ENCODE peak calls at places on chromosomes 16 and 17, in nine cellular contexts. One of them, this sample, is unnamed.

GRCh38 chr17:19785854-19786253 is 37.8 kb upstream of the ALDH3A1 start:
- DNase-seq in testis: no peak
- DNase-seq in activated CD4-positive, alpha-beta T cell treated with anti-CD3 and anti-CD28 coated beads for 24 hours: no peak
- DNase-seq in AG09309: no peak
- DNase-seq in brain microvascular endothelial cell: no peak
- DNase-seq in GM18507: no peak
- DNase-seq in NCI-H2029 treated with DMSO at 0.1 percent for 48 hours: no peak
- DNase-seq in HL-60: no peak
- DNase-seq in uterus: no peak
- DNase-seq in this sample: no peak

GRCh38 chr16:1145383-1146100 is 7.4 kb upstream of the CACNA1H start:
- DNase-seq in NCI-H2029 treated with DMSO at 0.1 percent for 48 hours: no peak
- DNase-seq in HL-60: no peak
- DNase-seq in AG09309: no peak
- DNase-seq in testis: no peak
- DNase-seq in GM18507: no peak
- DNase-seq in brain microvascular endothelial cell: no peak
- DNase-seq in uterus: no peak
- DNase-seq in activated CD4-positive, alpha-beta T cell treated with anti-CD3 and anti-CD28 coated beads for 24 hours: no peak
- DNase-seq in this sample: no peak

GRCh38 chr17:9162275-9162985 is 141.1 kb downstream of the NTN1 start:
- DNase-seq in GM18507: no peak
- DNase-seq in activated CD4-positive, alpha-beta T cell treated with anti-CD3 and anti-CD28 coated beads for 24 hours: no peak
- DNase-seq in uterus: no peak
- DNase-seq in AG09309: no peak
- DNase-seq in HL-60: no peak
- DNase-seq in brain microvascular endothelial cell: no peak
- DNase-seq in testis: no peak
- DNase-seq in NCI-H2029 treated with DMSO at 0.1 percent for 48 hours: no peak
- DNase-seq in this sample: no peak

GRCh38 chr16:83588070-83588469 is 219.7 kb upstream of the HSBP1 start:
- DNase-seq in activated CD4-positive, alpha-beta T cell treated with anti-CD3 and anti-CD28 coated beads for 24 hours: no peak
- DNase-seq in NCI-H2029 treated with DMSO at 0.1 percent for 48 hours: no peak
- DNase-seq in uterus: no peak
- DNase-seq in testis: no peak
- DNase-seq in HL-60: no peak
- DNase-seq in brain microvascular endothelial cell: no peak
- DNase-seq in AG09309: no peak
- DNase-seq in GM18507: no peak
- DNase-seq in this sample: no peak

GRCh38 chr17:50807675-50808074 is 27.7 kb upstream of the WFIKKN2 start:
- DNase-seq in activated CD4-positive, alpha-beta T cell treated with anti-CD3 and anti-CD28 coated beads for 24 hours: no peak
- DNase-seq in NCI-H2029 treated with DMSO at 0.1 percent for 48 hours: no peak
- DNase-seq in testis: no peak
- DNase-seq in HL-60: no peak
- DNase-seq in uterus: no peak
- DNase-seq in GM18507: no peak
- DNase-seq in brain microvascular endothelial cell: no peak
- DNase-seq in AG09309: no peak
- DNase-seq in this sample: no peak

GRCh38 chr16:85530370-85530739 is 82.8 kb upstream of the GSE1 start:
- DNase-seq in brain microvascular endothelial cell: no peak
- DNase-seq in HL-60: no peak
- DNase-seq in NCI-H2029 treated with DMSO at 0.1 percent for 48 hours: no peak
- DNase-seq in AG09309: no peak
- DNase-seq in GM18507: no peak
- DNase-seq in activated CD4-positive, alpha-beta T cell treated with anti-CD3 and anti-CD28 coated beads for 24 hours: no peak
- DNase-seq in testis: no peak
- DNase-seq in uterus: no peak
- DNase-seq in this sample: no peak

GRCh38 chr17:82602487-82602886 is 45.8 kb downstream of the WDR45B start:
- DNase-seq in GM18507: no peak
- DNase-seq in uterus: no peak
- DNase-seq in brain microvascular endothelial cell: no peak
- DNase-seq in NCI-H2029 treated with DMSO at 0.1 percent for 48 hours: no peak
- DNase-seq in activated CD4-positive, alpha-beta T cell treated with anti-CD3 and anti-CD28 coated beads for 24 hours: no peak
- DNase-seq in AG09309: no peak
- DNase-seq in testis: no peak
- DNase-seq in HL-60: no peak
- DNase-seq in this sample: no peak

GRCh38 chr16:11700264-11701029 is 32.2 kb downstream of the SNN start:
- DNase-seq in HL-60: peak
- DNase-seq in NCI-H2029 treated with DMSO at 0.1 percent for 48 hours: no peak
- DNase-seq in testis: no peak
- DNase-seq in GM18507: no peak
- DNase-seq in activated CD4-positive, alpha-beta T cell treated with anti-CD3 and anti-CD28 coated beads for 24 hours: no peak
- DNase-seq in brain microvascular endothelial cell: no peak
- DNase-seq in AG09309: no peak
- DNase-seq in uterus: no peak
- DNase-seq in this sample: no peak

GRCh38 chr17:77313831-77314230 is 173.1 kb downstream of the SEC14L1 start:
- DNase-seq in HL-60: no peak
- DNase-seq in testis: no peak
- DNase-seq in AG09309: no peak
- DNase-seq in activated CD4-positive, alpha-beta T cell treated with anti-CD3 and anti-CD28 coated beads for 24 hours: no peak
- DNase-seq in brain microvascular endothelial cell: no peak
- DNase-seq in uterus: no peak
- DNase-seq in NCI-H2029 treated with DMSO at 0.1 percent for 48 hours: no peak
- DNase-seq in GM18507: no peak
- DNase-seq in this sample: no peak

GRCh38 chr17:40122466-40122943 is 734 bp downstream of the MSL1 start:
- DNase-seq in GM18507: no peak
- DNase-seq in testis: no peak
- DNase-seq in NCI-H2029 treated with DMSO at 0.1 percent for 48 hours: no peak
- DNase-seq in brain microvascular endothelial cell: no peak
- DNase-seq in AG09309: no peak
- DNase-seq in uterus: peak
- DNase-seq in activated CD4-positive, alpha-beta T cell treated with anti-CD3 and anti-CD28 coated beads for 24 hours: no peak
- DNase-seq in HL-60: no peak
- DNase-seq in this sample: no peak

GRCh38 chr17:47993031-47993546 is 22.2 kb downstream of the CDK5RAP3 start:
- DNase-seq in brain microvascular endothelial cell: no peak
- DNase-seq in AG09309: no peak
- DNase-seq in testis: no peak
- DNase-seq in HL-60: no peak
- DNase-seq in activated CD4-positive, alpha-beta T cell treated with anti-CD3 and anti-CD28 coated beads for 24 hours: no peak
- DNase-seq in uterus: no peak
- DNase-seq in GM18507: no peak
- DNase-seq in NCI-H2029 treated with DMSO at 0.1 percent for 48 hours: no peak
- DNase-seq in this sample: no peak

GRCh38 chr16:85898521-85899442 is at the start of gene IRF8:
- DNase-seq in NCI-H2029 treated with DMSO at 0.1 percent for 48 hours: no peak
- DNase-seq in HL-60: no peak
- DNase-seq in AG09309: no peak
- DNase-seq in testis: peak
- DNase-seq in activated CD4-positive, alpha-beta T cell treated with anti-CD3 and anti-CD28 coated beads for 24 hours: peak
- DNase-seq in brain microvascular endothelial cell: peak
- DNase-seq in uterus: no peak
- DNase-seq in GM18507: peak
- DNase-seq in this sample: no peak

GRCh38 chr17:28193241-28193640 is 125.8 kb upstream of the TMEM97 start:
- DNase-seq in activated CD4-positive, alpha-beta T cell treated with anti-CD3 and anti-CD28 coated beads for 24 hours: no peak
- DNase-seq in GM18507: no peak
- DNase-seq in testis: peak
- DNase-seq in AG09309: no peak
- DNase-seq in HL-60: peak
- DNase-seq in NCI-H2029 treated with DMSO at 0.1 percent for 48 hours: no peak
- DNase-seq in brain microvascular endothelial cell: no peak
- DNase-seq in uterus: no peak
- DNase-seq in this sample: no peak

GRCh38 chr17:8683355-8683754 is 52.8 kb upstream of the MYH10 start:
- DNase-seq in activated CD4-positive, alpha-beta T cell treated with anti-CD3 and anti-CD28 coated beads for 24 hours: no peak
- DNase-seq in NCI-H2029 treated with DMSO at 0.1 percent for 48 hours: no peak
- DNase-seq in brain microvascular endothelial cell: no peak
- DNase-seq in testis: no peak
- DNase-seq in uterus: no peak
- DNase-seq in HL-60: no peak
- DNase-seq in AG09309: no peak
- DNase-seq in GM18507: no peak
- DNase-seq in this sample: no peak

GRCh38 chr17:45342871-45343526 is 26.2 kb upstream of the MAP3K14 start:
- DNase-seq in brain microvascular endothelial cell: no peak
- DNase-seq in GM18507: no peak
- DNase-seq in activated CD4-positive, alpha-beta T cell treated with anti-CD3 and anti-CD28 coated beads for 24 hours: no peak
- DNase-seq in HL-60: no peak
- DNase-seq in AG09309: no peak
- DNase-seq in testis: no peak
- DNase-seq in NCI-H2029 treated with DMSO at 0.1 percent for 48 hours: no peak
- DNase-seq in uterus: peak
- DNase-seq in this sample: no peak

GRCh38 chr17:35931794-35932419 is 1.3 kb upstream of the RDM1 start:
- DNase-seq in brain microvascular endothelial cell: peak
- DNase-seq in activated CD4-positive, alpha-beta T cell treated with anti-CD3 and anti-CD28 coated beads for 24 hours: no peak
- DNase-seq in HL-60: no peak
- DNase-seq in NCI-H2029 treated with DMSO at 0.1 percent for 48 hours: no peak
- DNase-seq in GM18507: no peak
- DNase-seq in uterus: no peak
- DNase-seq in testis: peak
- DNase-seq in AG09309: no peak
- DNase-seq in this sample: no peak

GRCh38 chr17:9700754-9701476 is 55.6 kb downstream of the USP43 start:
- DNase-seq in uterus: no peak
- DNase-seq in testis: no peak
- DNase-seq in HL-60: no peak
- DNase-seq in NCI-H2029 treated with DMSO at 0.1 percent for 48 hours: no peak
- DNase-seq in AG09309: no peak
- DNase-seq in brain microvascular endothelial cell: no peak
- DNase-seq in GM18507: no peak
- DNase-seq in activated CD4-positive, alpha-beta T cell treated with anti-CD3 and anti-CD28 coated beads for 24 hours: no peak
- DNase-seq in this sample: no peak

GRCh38 chr16:1062895-1063294 is 9.7 kb upstream of the SSTR5 start:
- DNase-seq in uterus: no peak
- DNase-seq in activated CD4-positive, alpha-beta T cell treated with anti-CD3 and anti-CD28 coated beads for 24 hours: no peak
- DNase-seq in brain microvascular endothelial cell: no peak
- DNase-seq in NCI-H2029 treated with DMSO at 0.1 percent for 48 hours: no peak
- DNase-seq in GM18507: no peak
- DNase-seq in HL-60: no peak
- DNase-seq in testis: no peak
- DNase-seq in AG09309: no peak
- DNase-seq in this sample: no peak

GRCh38 chr17:73293480-73293911 is 18.3 kb downstream of the CDC42EP4 start:
- DNase-seq in GM18507: no peak
- DNase-seq in uterus: peak
- DNase-seq in brain microvascular endothelial cell: peak
- DNase-seq in NCI-H2029 treated with DMSO at 0.1 percent for 48 hours: no peak
- DNase-seq in HL-60: no peak
- DNase-seq in testis: peak
- DNase-seq in activated CD4-positive, alpha-beta T cell treated with anti-CD3 and anti-CD28 coated beads for 24 hours: no peak
- DNase-seq in AG09309: no peak
- DNase-seq in this sample: no peak

GRCh38 chr17:72165202-72165972 is 44.6 kb downstream of the SOX9 start:
- DNase-seq in NCI-H2029 treated with DMSO at 0.1 percent for 48 hours: no peak
- DNase-seq in uterus: no peak
- DNase-seq in HL-60: no peak
- DNase-seq in brain microvascular endothelial cell: no peak
- DNase-seq in testis: no peak
- DNase-seq in activated CD4-positive, alpha-beta T cell treated with anti-CD3 and anti-CD28 coated beads for 24 hours: no peak
- DNase-seq in GM18507: no peak
- DNase-seq in AG09309: no peak
- DNase-seq in this sample: no peak

GRCh38 chr16:79066621-79067020 is 533.9 kb downstream of the MAF start:
- DNase-seq in GM18507: no peak
- DNase-seq in AG09309: no peak
- DNase-seq in testis: no peak
- DNase-seq in HL-60: no peak
- DNase-seq in brain microvascular endothelial cell: no peak
- DNase-seq in NCI-H2029 treated with DMSO at 0.1 percent for 48 hours: no peak
- DNase-seq in activated CD4-positive, alpha-beta T cell treated with anti-CD3 and anti-CD28 coated beads for 24 hours: no peak
- DNase-seq in uterus: no peak
- DNase-seq in this sample: no peak

GRCh38 chr17:63930951-63931575 is 1.1 kb downstream of the CD79B start:
- DNase-seq in brain microvascular endothelial cell: no peak
- DNase-seq in GM18507: no peak
- DNase-seq in testis: peak
- DNase-seq in HL-60: peak
- DNase-seq in NCI-H2029 treated with DMSO at 0.1 percent for 48 hours: no peak
- DNase-seq in activated CD4-positive, alpha-beta T cell treated with anti-CD3 and anti-CD28 coated beads for 24 hours: no peak
- DNase-seq in uterus: peak
- DNase-seq in AG09309: no peak
- DNase-seq in this sample: no peak

GRCh38 chr16:13856398-13856797 is 63.6 kb upstream of the ERCC4 start:
- DNase-seq in HL-60: no peak
- DNase-seq in GM18507: no peak
- DNase-seq in brain microvascular endothelial cell: no peak
- DNase-seq in activated CD4-positive, alpha-beta T cell treated with anti-CD3 and anti-CD28 coated beads for 24 hours: no peak
- DNase-seq in testis: no peak
- DNase-seq in NCI-H2029 treated with DMSO at 0.1 percent for 48 hours: no peak
- DNase-seq in uterus: no peak
- DNase-seq in AG09309: no peak
- DNase-seq in this sample: no peak

GRCh38 chr16:10920726-10921427 is 21.4 kb downstream of the DEXI start:
- DNase-seq in HL-60: no peak
- DNase-seq in activated CD4-positive, alpha-beta T cell treated with anti-CD3 and anti-CD28 coated beads for 24 hours: no peak
- DNase-seq in NCI-H2029 treated with DMSO at 0.1 percent for 48 hours: no peak
- DNase-seq in uterus: no peak
- DNase-seq in testis: no peak
- DNase-seq in brain microvascular endothelial cell: no peak
- DNase-seq in AG09309: no peak
- DNase-seq in GM18507: no peak
- DNase-seq in this sample: no peak

GRCh38 chr17:48639136-48639535 is 13.0 kb upstream of the HOXB9 start:
- DNase-seq in activated CD4-positive, alpha-beta T cell treated with anti-CD3 and anti-CD28 coated beads for 24 hours: no peak
- DNase-seq in brain microvascular endothelial cell: no peak
- DNase-seq in HL-60: no peak
- DNase-seq in GM18507: no peak
- DNase-seq in AG09309: no peak
- DNase-seq in testis: no peak
- DNase-seq in NCI-H2029 treated with DMSO at 0.1 percent for 48 hours: no peak
- DNase-seq in uterus: no peak
- DNase-seq in this sample: no peak

GRCh38 chr17:54172096-54172495 is 349.4 kb downstream of the KIF2B start:
- DNase-seq in HL-60: no peak
- DNase-seq in AG09309: no peak
- DNase-seq in testis: no peak
- DNase-seq in brain microvascular endothelial cell: no peak
- DNase-seq in NCI-H2029 treated with DMSO at 0.1 percent for 48 hours: no peak
- DNase-seq in GM18507: no peak
- DNase-seq in uterus: no peak
- DNase-seq in activated CD4-positive, alpha-beta T cell treated with anti-CD3 and anti-CD28 coated beads for 24 hours: no peak
- DNase-seq in this sample: no peak

GRCh38 chr17:75764417-75764710 is 628 bp downstream of the GALK1 start:
- DNase-seq in HL-60: no peak
- DNase-seq in testis: no peak
- DNase-seq in activated CD4-positive, alpha-beta T cell treated with anti-CD3 and anti-CD28 coated beads for 24 hours: no peak
- DNase-seq in uterus: no peak
- DNase-seq in NCI-H2029 treated with DMSO at 0.1 percent for 48 hours: no peak
- DNase-seq in AG09309: no peak
- DNase-seq in brain microvascular endothelial cell: no peak
- DNase-seq in GM18507: no peak
- DNase-seq in this sample: no peak

GRCh38 chr17:71438631-71439146 is 682.1 kb upstream of the SOX9 start:
- DNase-seq in HL-60: no peak
- DNase-seq in GM18507: no peak
- DNase-seq in AG09309: peak
- DNase-seq in NCI-H2029 treated with DMSO at 0.1 percent for 48 hours: peak
- DNase-seq in brain microvascular endothelial cell: peak
- DNase-seq in activated CD4-positive, alpha-beta T cell treated with anti-CD3 and anti-CD28 coated beads for 24 hours: no peak
- DNase-seq in uterus: no peak
- DNase-seq in testis: no peak
- DNase-seq in this sample: peak

GRCh38 chr17:82414548-82415281 is 3.4 kb upstream of the HEXD start:
- DNase-seq in HL-60: peak
- DNase-seq in testis: peak
- DNase-seq in activated CD4-positive, alpha-beta T cell treated with anti-CD3 and anti-CD28 coated beads for 24 hours: peak
- DNase-seq in uterus: peak
- DNase-seq in GM18507: peak
- DNase-seq in AG09309: no peak
- DNase-seq in brain microvascular endothelial cell: peak
- DNase-seq in NCI-H2029 treated with DMSO at 0.1 percent for 48 hours: no peak
- DNase-seq in this sample: no peak

GRCh38 chr16:69112285-69113129 is 7.1 kb downstream of the HAS3 start:
- DNase-seq in activated CD4-positive, alpha-beta T cell treated with anti-CD3 and anti-CD28 coated beads for 24 hours: peak
- DNase-seq in NCI-H2029 treated with DMSO at 0.1 percent for 48 hours: no peak
- DNase-seq in HL-60: no peak
- DNase-seq in AG09309: no peak
- DNase-seq in brain microvascular endothelial cell: peak
- DNase-seq in uterus: no peak
- DNase-seq in testis: peak
- DNase-seq in GM18507: peak
- DNase-seq in this sample: no peak

GRCh38 chr16:3259097-3259496 is 2.7 kb upstream of the MEFV start:
- DNase-seq in testis: peak
- DNase-seq in GM18507: no peak
- DNase-seq in brain microvascular endothelial cell: no peak
- DNase-seq in uterus: no peak
- DNase-seq in AG09309: peak
- DNase-seq in activated CD4-positive, alpha-beta T cell treated with anti-CD3 and anti-CD28 coated beads for 24 hours: no peak
- DNase-seq in NCI-H2029 treated with DMSO at 0.1 percent for 48 hours: no peak
- DNase-seq in HL-60: peak
- DNase-seq in this sample: no peak

This sample was measured in HFF-Myc.